ENCODE peak calls at places on chromosomes 4 and X, in four cellular contexts. J is GM04503, W is left ventricle myocardium inferior, A is cardiac fibroblast. Z is an unnamed sample.
A peak's percentile ranks its signal among the peaks of the same experiment; 100 is the strongest.

GRCh38 chr4:57249083-57249482 is 138.9 kb upstream of the IGFBP7 start:
- DNase-seq in A (peak; percentile 43), J (no peak), W (no peak), Z (no peak)

GRCh38 chr4:3207531-3208037 is 41.4 kb upstream of the MSANTD1 start:
- DNase-seq in J (peak; percentile 43), A (peak; percentile 50), W (no peak), Z (no peak)

GRCh38 chr4:15253346-15253745 is 174.5 kb upstream of the C1QTNF7 start:
- DNase-seq in W (no peak), A (no peak), J (no peak), Z (no peak)

GRCh38 chr4:168408620-168409019 is 71.7 kb downstream of the DDX60L start:
- DNase-seq in W (peak; percentile 48), A (peak; percentile 96), J (peak; percentile 88), Z (peak; percentile 99)

GRCh38 chrX:2829066-2829430 is 318 bp downstream of the GYG2 start:
- DNase-seq in W (no peak), A (no peak), J (no peak), Z (no peak)

GRCh38 chrX:51803833-51804232 is 60.6 kb downstream of the GSPT2 start:
- DNase-seq in J (no peak), W (no peak), A (peak; percentile 45), Z (no peak)

GRCh38 chr4:102862016-102862415 is 6.8 kb upstream of the CISD2 start:
- DNase-seq in J (no peak), A (no peak), W (no peak), Z (no peak)

GRCh38 chr4:1368421-1369090 is 21.5 kb downstream of the UVSSA start:
- DNase-seq in A (no peak), J (no peak), W (peak; percentile 4), Z (no peak)

GRCh38 chr4:119299221-119300071 is 22.5 kb downstream of the FABP2 start:
- DNase-seq in A (peak; percentile 28), W (no peak), J (no peak), Z (peak; percentile 73)

GRCh38 chr4:109928327-109929045 is 15.8 kb downstream of the EGF start:
- DNase-seq in A (no peak), J (no peak), W (no peak), Z (no peak)

GRCh38 chr4:21202959-21203358 is 502.7 kb downstream of the PACRGL start:
- DNase-seq in A (no peak), W (no peak), J (no peak), Z (no peak)

GRCh38 chr4:55635760-55636621 is at the start of gene NMU:
- DNase-seq in J (no peak), W (peak; percentile 27), A (peak; percentile 5), Z (peak; percentile 34)

GRCh38 chrX:131746491-131746968 is 202.7 kb downstream of the OR13H1 start:
- DNase-seq in W (no peak), J (peak; percentile 34), A (no peak), Z (peak; percentile 55)

GRCh38 chr4:113077611-113078010 is 28.2 kb downstream of the ANK2 start:
- DNase-seq in W (no peak), J (no peak), A (no peak), Z (no peak)

GRCh38 chr4:52711271-52711670 is 40.0 kb downstream of the ERVMER34-1 start:
- DNase-seq in W (no peak), J (no peak), A (no peak), Z (no peak)

Z was measured in myocyte.